ENCODE peak calls at places on chromosome 11, in eight cellular contexts. A is naive B cell; G is fibroblast of pulmonary artery; C is ELR; P is naive thymus-derived CD8-positive, alpha-beta T cell; I is AG20443; O is NCI-H1092 treated with DMSO at 0.1 percent for 48 hours; L is activated T-helper 2 cell treated with anti-CD3 and anti-CD28 coated beads, Interferon-gamma antibody, Interleukin-2, Interleukin-4, amounts not matched to agents 10 μg/mL and 5 μg/mL and 100 μg/mL, durations not matched to agents 14 hours and 24 hours and 36 hours. M is an unnamed sample.

GRCh38 chr11:92703431-92703830 is 266.0 kb upstream of the MTNR1B start:
- DNase-seq in A (no peak), O (no peak), L (no peak), G (peak), I (no peak), C (peak), P (no peak), M (no peak)

GRCh38 chr11:124069429-124070401 is 28.6 kb upstream of the OR10G7 start:
- DNase-seq in A (peak), L (peak), C (peak), O (peak), G (peak), P (peak), I (peak), M (peak)

GRCh38 chr11:122197055-122197987 is 81.3 kb upstream of the BLID start:
- DNase-seq in C (peak), A (no peak), I (peak), P (no peak), G (peak), L (no peak), O (no peak), M (no peak)

GRCh38 chr11:107769189-107769588 is 57.3 kb upstream of the SLN start:
- DNase-seq in O (no peak), A (no peak), I (peak), L (no peak), C (peak), G (peak), P (no peak), M (no peak)

GRCh38 chr11:17636721-17637120 is 82.7 kb upstream of the MYOD1 start:
- DNase-seq in O (no peak), P (no peak), I (no peak), A (no peak), L (no peak), G (no peak), C (no peak), M (no peak)

GRCh38 chr11:30310623-30311022 is 12.3 kb upstream of the ARL14EP start:
- DNase-seq in G (no peak), L (no peak), P (no peak), C (no peak), A (no peak), O (no peak), I (no peak), M (no peak)

GRCh38 chr11:23021287-23021863 is 161.1 kb upstream of the CCDC179 start:
- DNase-seq in A (no peak), O (peak), L (no peak), C (peak), P (no peak), I (peak), G (peak), M (no peak)

GRCh38 chr11:70590356-70590991 is 192.1 kb downstream of the CTTN start:
- DNase-seq in A (no peak), I (no peak), G (no peak), L (peak), O (no peak), C (no peak), P (no peak), M (no peak)

GRCh38 chr11:117428186-117428855 is 100.7 kb downstream of the CEP164 start:
- DNase-seq in G (no peak), C (no peak), L (no peak), P (no peak), I (no peak), A (no peak), O (no peak), M (no peak)

GRCh38 chr11:67267188-67268035 is 1.1 kb downstream of the GRK2 start:
- DNase-seq in O (no peak), P (no peak), A (no peak), I (no peak), C (peak), L (peak), G (no peak), M (peak)

GRCh38 chr11:32435511-32435946 is at the start of gene WT1:
- DNase-seq in L (no peak), O (no peak), I (no peak), C (no peak), P (no peak), A (no peak), G (peak), M (no peak)

GRCh38 chr11:15905334-15905733 is 451.0 kb downstream of the SOX6 start:
- DNase-seq in P (no peak), A (no peak), O (no peak), I (no peak), L (no peak), C (no peak), G (no peak), M (no peak)

GRCh38 chr11:76670475-76671235 is at the start of gene LRRC32:
- DNase-seq in G (no peak), A (peak), I (peak), P (no peak), L (no peak), O (peak), C (peak), M (peak)

GRCh38 chr11:124177344-124177743 is 5.8 kb upstream of the OR10D3 start:
- DNase-seq in L (no peak), C (no peak), P (no peak), O (no peak), G (no peak), A (no peak), I (no peak), M (no peak)

GRCh38 chr11:70068950-70069349 is 9.2 kb upstream of the ANO1 start:
- DNase-seq in G (no peak), C (no peak), O (no peak), A (no peak), L (no peak), I (peak), P (no peak), M (no peak)

GRCh38 chr11:33829430-33830141 is 55.3 kb upstream of the FBXO3 start:
- DNase-seq in C (peak), A (peak), P (peak), G (peak), O (peak), L (no peak), I (peak), M (peak)

GRCh38 chr11:74783241-74783871 is 34.7 kb downstream of the RNF169 start:
- DNase-seq in I (peak), C (peak), P (peak), L (no peak), A (peak), O (no peak), G (peak), M (no peak)

GRCh38 chr11:77244277-77245014 is 57.0 kb downstream of the GDPD4 start:
- DNase-seq in L (no peak), C (peak), O (no peak), I (peak), P (no peak), G (peak), A (no peak), M (no peak)

GRCh38 chr11:22599458-22599857 is 26.2 kb downstream of the FANCF start:
- DNase-seq in P (no peak), G (no peak), C (no peak), O (no peak), I (no peak), L (no peak), A (no peak), M (no peak)

GRCh38 chr11:118438314-118438931 is 2.1 kb downstream of the KMT2A start:
- DNase-seq in A (peak), C (peak), O (no peak), P (peak), I (peak), G (peak), L (peak), M (peak)

GRCh38 chr11:31445621-31446020 is 63.8 kb downstream of the IMMP1L start:
- DNase-seq in O (no peak), C (peak), P (no peak), A (no peak), I (no peak), L (no peak), G (no peak), M (no peak)

GRCh38 chr11:100684101-100685065 is 2.7 kb upstream of the ARHGAP42 start:
- DNase-seq in C (peak), O (peak), P (no peak), G (no peak), A (no peak), L (no peak), I (no peak), M (no peak)

GRCh38 chr11:133819916-133820315 is 25.4 kb downstream of the SPATA19 start:
- DNase-seq in C (no peak), O (no peak), P (no peak), L (no peak), I (no peak), A (no peak), G (no peak), M (no peak)

GRCh38 chr11:65662802-65663633 is at the start of gene RELA:
- DNase-seq in C (peak), A (peak), P (peak), G (peak), L (peak), I (peak), O (peak), M (peak)

GRCh38 chr11:71304491-71304890 is 52.1 kb upstream of the SHANK2 start:
- DNase-seq in L (no peak), C (no peak), P (no peak), I (no peak), O (no peak), A (no peak), G (no peak), M (peak)

GRCh38 chr11:16678466-16679116 is 59.9 kb upstream of the C11orf58 start:
- DNase-seq in L (no peak), A (no peak), P (no peak), O (no peak), C (no peak), I (no peak), G (no peak), M (no peak)

GRCh38 chr11:64745219-64745522 is 1.2 kb upstream of the RASGRP2 start:
- DNase-seq in P (peak), A (peak), I (no peak), O (no peak), C (no peak), L (peak), G (no peak), M (peak)

GRCh38 chr11:119419834-119420492 is 3.0 kb downstream of the THY1 start:
- DNase-seq in C (no peak), G (no peak), O (no peak), L (no peak), I (peak), A (no peak), P (no peak), M (no peak)

GRCh38 chr11:119993732-119994131 is 144.2 kb downstream of the TRIM29 start:
- DNase-seq in C (no peak), A (no peak), O (peak), L (no peak), G (no peak), P (no peak), I (no peak), M (peak)

GRCh38 chr11:34343153-34343552 is 14.7 kb downstream of the ABTB2 start:
- DNase-seq in L (no peak), P (no peak), C (peak), I (peak), G (peak), O (no peak), A (no peak), M (no peak)

GRCh38 chr11:30143098-30143705 is 87.6 kb upstream of the FSHB start:
- DNase-seq in P (no peak), O (peak), I (peak), A (peak), L (no peak), C (peak), G (peak), M (no peak)

GRCh38 chr11:86018249-86018648 is 50.6 kb downstream of the PICALM start:
- DNase-seq in P (no peak), L (no peak), G (no peak), I (no peak), C (no peak), O (no peak), A (no peak), M (no peak)

GRCh38 chr11:122796128-122796717 is 42.1 kb upstream of the CRTAM start:
- DNase-seq in L (peak), P (peak), A (peak), C (peak), I (peak), O (peak), G (peak), M (peak)

GRCh38 chr11:128324531-128325141 is 262.7 kb downstream of the ETS1 start:
- DNase-seq in G (no peak), I (no peak), O (no peak), P (peak), L (peak), C (no peak), A (no peak), M (no peak)

GRCh38 chr11:117425679-117426296 is 98.1 kb downstream of the CEP164 start:
- DNase-seq in P (no peak), G (no peak), I (no peak), L (no peak), A (no peak), O (no peak), C (no peak), M (no peak)

GRCh38 chr11:107743161-107743560 is 31.3 kb upstream of the SLN start:
- DNase-seq in G (no peak), C (no peak), A (no peak), I (no peak), L (no peak), O (no peak), P (no peak), M (no peak)

GRCh38 chr11:69166186-69167115 is 10.7 kb downstream of the SMIM38 start:
- DNase-seq in I (peak), A (no peak), C (peak), L (peak), G (peak), P (no peak), O (no peak), M (no peak)

GRCh38 chr11:1828542-1828941 is 6.2 kb upstream of the SYT8 start:
- DNase-seq in O (no peak), I (no peak), G (no peak), P (no peak), C (no peak), L (no peak), A (no peak), M (no peak)